ENCODE peak calls at places on chromosomes 11 and 22, in ten cellular contexts. U is PC-3, N is kidney, G is astrocyte, Q is HL-60, X is heart right ventricle, J is fibroblast of lung, K is body of pancreas, Z is tibial nerve, L is foreskin keratinocyte. C is an unnamed sample.

GRCh38 chr11:44939673-44940072 is 11.0 kb downstream of the TP53I11 start:
- DNase-seq in G (no peak), U (no peak), K (no peak), L (no peak), Q (peak), X (peak), J (no peak), Z (peak), N (no peak), C (peak)

GRCh38 chr11:6911946-6912345 is 8.9 kb upstream of the OR2D3 start:
- DNase-seq in X (no peak), K (peak), L (no peak), Q (no peak), U (peak), N (no peak), G (peak), J (peak), Z (no peak), C (no peak)

GRCh38 chr11:70804174-70804855 is 406.0 kb downstream of the CTTN start:
- DNase-seq in L (no peak), Q (no peak), J (no peak), K (no peak), X (no peak), Z (no peak), U (no peak), N (no peak), G (no peak), C (no peak)

GRCh38 chr22:50346415-50346945 is 3.4 kb downstream of the PPP6R2 start:
- DNase-seq in Q (no peak), N (peak), G (no peak), L (no peak), J (no peak), X (no peak), K (no peak), U (no peak), Z (no peak), C (no peak)

GRCh38 chr22:50046019-50046415 is 12.1 kb downstream of the TTLL8 start:
- DNase-seq in K (no peak), Z (no peak), U (no peak), Q (no peak), L (no peak), G (no peak), N (peak), X (no peak), J (no peak), C (no peak)

GRCh38 chr22:48097723-48098122 is 1335.3 kb downstream of the TBC1D22A start:
- DNase-seq in G (no peak), N (no peak), J (no peak), Z (no peak), U (no peak), X (no peak), L (no peak), K (no peak), Q (no peak), C (no peak)

GRCh38 chr22:46935506-46936377 is 173.3 kb downstream of the TBC1D22A start:
- DNase-seq in Q (no peak), X (no peak), U (peak), Z (no peak), K (no peak), L (no peak), J (no peak), G (no peak), N (peak), C (no peak)

GRCh38 chr11:41281131-41281742 is 178.2 kb downstream of the LRRC4C start:
- DNase-seq in Z (no peak), J (peak), G (peak), N (no peak), U (peak), K (no peak), L (no peak), Q (no peak), X (no peak), C (no peak)

GRCh38 chr11:31262761-31263160 is 106.8 kb downstream of the DCDC1 start:
- DNase-seq in J (peak), Q (no peak), L (no peak), G (no peak), Z (no peak), N (no peak), X (no peak), U (no peak), K (no peak), C (no peak)

GRCh38 chr11:113796663-113797259 is 17.2 kb downstream of the CLDN25 start:
- DNase-seq in L (no peak), J (peak), Q (peak), N (no peak), G (peak), Z (peak), U (peak), X (no peak), K (peak), C (no peak)

GRCh38 chr11:117818036-117818858 is 6.3 kb downstream of the FXYD2 start:
- DNase-seq in Z (no peak), Q (no peak), J (peak), G (peak), L (peak), K (peak), X (no peak), U (peak), N (peak), C (peak)

GRCh38 chr11:64101461-64101860 is 64.5 kb downstream of the MACROD1 start:
- DNase-seq in J (no peak), U (no peak), Z (peak), N (no peak), Q (no peak), K (no peak), X (no peak), L (no peak), G (no peak), C (no peak)

GRCh38 chr22:49853981-49854791 is 542 bp downstream of the ZBED4 start:
- DNase-seq in Z (no peak), N (peak), X (peak), Q (peak), U (peak), K (peak), J (peak), L (no peak), G (no peak), C (no peak)

GRCh38 chr11:10926801-10927200 is 68.9 kb upstream of the ZBED5 start:
- DNase-seq in U (peak), G (no peak), Q (no peak), Z (no peak), X (no peak), N (no peak), K (no peak), L (peak), J (no peak), C (no peak)

GRCh38 chr11:128480066-128480465 is 107.3 kb downstream of the ETS1 start:
- DNase-seq in L (no peak), G (no peak), K (no peak), Z (no peak), X (peak), J (no peak), U (no peak), Q (no peak), N (no peak), C (no peak)

GRCh38 chr11:127103586-127104388 is 103.2 kb upstream of the KIRREL3 start:
- DNase-seq in Q (no peak), Z (no peak), J (no peak), L (no peak), U (no peak), G (no peak), X (no peak), N (no peak), K (no peak), C (no peak)

GRCh38 chr11:93857413-93858185 is 7.2 kb upstream of the VSTM5 start:
- DNase-seq in K (no peak), L (no peak), Z (peak), J (peak), X (no peak), N (no peak), U (peak), Q (no peak), G (peak), C (no peak)

GRCh38 chr11:122893131-122893530 is 10.6 kb downstream of the JHY start:
- DNase-seq in L (peak), J (no peak), X (no peak), G (no peak), Z (no peak), U (no peak), Q (peak), K (no peak), N (peak), C (no peak)

GRCh38 chr11:112391086-112391485 is 130.4 kb upstream of the PLET1 start:
- DNase-seq in G (no peak), Z (no peak), N (no peak), U (no peak), X (no peak), Q (no peak), K (no peak), L (no peak), J (no peak), C (no peak)

GRCh38 chr11:129280027-129280811 is 88.1 kb upstream of the ARHGAP32 start:
- DNase-seq in X (no peak), G (peak), L (no peak), Q (no peak), K (no peak), Z (no peak), N (no peak), J (peak), U (peak), C (no peak)

GRCh38 chr22:31911565-31912401 is 32.6 kb upstream of the YWHAH start:
- DNase-seq in N (peak), L (no peak), J (no peak), K (no peak), Z (no peak), Q (no peak), U (no peak), G (no peak), X (no peak), C (no peak)

GRCh38 chr11:117983163-117983475 is 3.1 kb upstream of the IL10RA start:
- DNase-seq in J (no peak), G (no peak), L (no peak), N (no peak), X (no peak), U (no peak), K (no peak), Q (no peak), Z (no peak), C (no peak)

GRCh38 chr22:29343313-29343805 is 27.9 kb upstream of the RASL10A start:
- DNase-seq in G (peak), N (no peak), L (peak), U (peak), X (peak), Z (no peak), Q (no peak), K (peak), J (peak), C (peak)

GRCh38 chr22:46547179-46547882 is 9.9 kb upstream of the CELSR1 start:
- DNase-seq in N (peak), K (peak), L (peak), X (peak), J (peak), Q (no peak), Z (no peak), U (no peak), G (peak), C (peak)

GRCh38 chr11:127247261-127247660 is 246.7 kb upstream of the KIRREL3 start:
- DNase-seq in U (no peak), K (no peak), Q (no peak), X (no peak), L (no peak), J (no peak), N (no peak), Z (no peak), G (no peak), C (no peak)

GRCh38 chr22:36431977-36432376 is 44.2 kb upstream of the MYH9 start:
- DNase-seq in N (no peak), Q (no peak), L (no peak), X (no peak), U (no peak), G (no peak), K (no peak), J (no peak), Z (no peak), C (no peak)
- H3K27ac ChIP-seq in N (peak), Q (no peak), L (no peak), X (no peak), U (no peak), G (no peak), K (peak), J (no peak), Z (no peak), C (no peak)

GRCh38 chr11:2376751-2377451 is at the start of gene CD81:
- DNase-seq in L (no peak), Z (peak), G (no peak), K (peak), X (peak), Q (no peak), U (peak), N (peak), J (no peak), C (peak)
- TF ChIP-seq CTCF in L (no peak), Z (no peak), G (no peak), K (no peak), X (no peak), Q (no peak), U (no peak), N (no peak), J (no peak), C (no peak)

GRCh38 chr11:35187996-35188395 is 49.0 kb downstream of the CD44 start:
- DNase-seq in J (no peak), G (no peak), K (no peak), U (no peak), Z (no peak), N (no peak), L (no peak), X (no peak), Q (no peak), C (no peak)

GRCh38 chr11:35190804-35191348 is 51.9 kb downstream of the CD44 start:
- DNase-seq in Q (no peak), L (no peak), Z (no peak), U (no peak), J (peak), X (no peak), K (no peak), G (no peak), N (no peak), C (no peak)

GRCh38 chr11:35193767-35194166 is 54.8 kb downstream of the CD44 start:
- DNase-seq in Q (no peak), G (no peak), X (no peak), L (no peak), N (no peak), U (no peak), Z (no peak), J (no peak), K (no peak), C (no peak)

DNA sequence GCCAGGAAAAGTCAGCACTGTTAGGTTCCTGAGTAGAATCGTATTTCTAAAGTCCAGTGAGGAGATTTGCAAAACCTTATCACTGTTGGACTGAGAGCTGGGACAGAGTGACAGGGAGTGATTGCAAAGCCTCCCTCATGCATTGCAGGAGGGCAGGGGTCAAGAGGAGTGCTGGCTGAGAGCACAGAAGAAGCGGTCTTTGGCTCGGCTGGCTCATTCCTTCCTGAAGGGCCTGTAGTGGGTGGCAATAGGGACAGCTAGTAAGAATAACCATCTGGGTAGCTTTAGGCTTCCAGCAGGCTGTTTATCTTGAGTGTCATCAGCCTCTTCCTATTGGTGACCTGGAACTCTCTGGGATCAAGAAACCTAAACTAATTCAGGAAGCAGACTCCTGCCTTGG is 53.4 kb downstream of the CD44 start:
- DNase-seq in Q (no peak), G (no peak), N (peak), K (peak), Z (no peak), L (no peak), X (peak), U (no peak), J (peak), C (peak)
- H3K27ac ChIP-seq in Q (no peak), G (no peak), N (no peak), K (no peak), Z (peak), L (no peak), X (no peak), U (no peak), J (peak), C (no peak)

GRCh38 chr11:79705648-79706047 is 264.8 kb upstream of the TENM4 start:
- DNase-seq in Q (no peak), K (no peak), N (no peak), J (no peak), G (no peak), U (no peak), X (no peak), Z (no peak), L (no peak), C (no peak)

DNA sequence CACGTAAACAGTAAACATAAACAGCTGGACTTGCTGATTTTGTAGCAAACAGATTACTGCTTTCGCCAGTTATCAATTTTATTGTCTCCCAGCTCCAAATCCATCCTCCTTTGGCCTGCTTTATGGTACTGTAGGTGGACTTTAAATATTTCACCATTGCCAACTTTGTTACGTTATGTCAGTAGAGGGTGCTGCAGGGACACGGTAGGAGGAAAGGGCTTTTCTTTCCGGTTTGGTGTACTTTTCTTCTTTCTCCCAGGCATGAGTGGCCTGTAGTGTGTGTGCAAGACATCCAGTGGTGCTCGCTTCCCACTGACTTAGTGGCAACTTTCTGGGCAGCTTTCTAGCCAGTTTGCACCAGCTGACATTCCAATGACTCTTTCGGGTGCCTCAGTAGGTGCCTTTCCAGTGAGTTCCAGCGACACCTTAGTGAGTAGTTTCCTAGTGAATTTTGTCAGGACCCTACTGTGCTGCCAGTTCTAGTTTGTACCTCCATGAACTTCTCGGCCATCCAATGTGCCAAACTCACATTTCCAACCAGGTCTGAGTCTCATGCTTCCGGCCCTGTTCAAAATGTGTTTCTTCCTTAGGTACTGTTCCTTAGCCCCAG is 267.6 kb upstream of the TENM4 start:
- DNase-seq in Z (no peak), U (peak), N (no peak), K (no peak), Q (peak), J (peak), L (peak), X (no peak), G (peak), C (no peak)
- TF ChIP-seq CTCF in Z (no peak), U (peak), N (peak), K (no peak), Q (peak), J (peak), L (peak), X (no peak), G (peak), C (peak)

GRCh38 chr11:33935005-33935404 is 43.1 kb upstream of the LMO2 start:
- DNase-seq in L (no peak), Z (no peak), N (no peak), X (no peak), G (no peak), J (no peak), Q (no peak), U (no peak), K (no peak), C (no peak)
- H3K27ac ChIP-seq in L (no peak), Z (no peak), N (no peak), X (no peak), G (no peak), J (no peak), Q (no peak), U (no peak), K (no peak), C (no peak)

GRCh38 chr11:67289651-67290479 is 762 bp downstream of the ANKRD13D start:
- DNase-seq in Q (peak), N (peak), X (peak), J (no peak), G (no peak), Z (no peak), K (no peak), L (no peak), U (peak), C (peak)

GRCh38 chr11:67289226-67289650 is at the start of gene ANKRD13D:
- DNase-seq in X (no peak), U (no peak), Q (peak), J (no peak), Z (no peak), N (no peak), L (no peak), K (peak), G (no peak), C (no peak)

GRCh38 chr11:67288198-67288451 is 978 bp upstream of the ANKRD13D start:
- DNase-seq in U (no peak), J (no peak), Z (no peak), X (no peak), L (no peak), N (no peak), K (no peak), G (no peak), Q (no peak), C (no peak)

GRCh38 chr11:67287355-67288197 is 1.5 kb upstream of the ANKRD13D start:
- DNase-seq in X (no peak), Z (no peak), U (no peak), Q (peak), N (peak), J (no peak), L (no peak), G (no peak), K (no peak), C (peak)

GRCh38 chr11:67288452-67289225 is 464 bp upstream of the ANKRD13D start:
- DNase-seq in K (peak), Z (peak), J (peak), L (no peak), U (peak), X (peak), G (peak), Q (peak), N (peak), C (peak)
- TF ChIP-seq CTCF in K (no peak), Z (peak), J (peak), L (peak), U (peak), X (peak), G (no peak), Q (no peak), N (peak), C (peak)

GRCh38 chr22:22929381-22930221 is 42.0 kb downstream of the IGLL5 start:
- DNase-seq in L (no peak), U (no peak), G (no peak), Z (no peak), X (no peak), N (peak), J (no peak), K (no peak), Q (no peak), C (peak)

GRCh38 chr22:22931557-22932270 is 44.1 kb downstream of the IGLL5 start:
- DNase-seq in L (no peak), G (no peak), K (no peak), U (no peak), N (peak), Q (no peak), Z (no peak), X (no peak), J (no peak), C (no peak)

GRCh38 chr22:22932512-22932941 is 44.9 kb downstream of the IGLL5 start:
- DNase-seq in J (no peak), N (peak), Q (no peak), U (no peak), L (no peak), G (no peak), K (no peak), Z (no peak), X (no peak), C (peak)

GRCh38 chr22:22930222-22930497 is 42.5 kb downstream of the IGLL5 start:
- DNase-seq in X (no peak), K (no peak), N (no peak), J (no peak), Q (no peak), G (no peak), L (no peak), Z (no peak), U (no peak), C (peak)

GRCh38 chr22:22930571-22931556 is 43.2 kb downstream of the IGLL5 start:
- DNase-seq in L (no peak), U (no peak), Q (no peak), G (no peak), J (no peak), X (no peak), K (no peak), Z (no peak), N (peak), C (peak)
- H3K27ac ChIP-seq in L (no peak), U (no peak), Q (no peak), G (no peak), J (no peak), X (no peak), K (no peak), Z (no peak), N (no peak), C (no peak)

GRCh38 chr11:134030853-134031252 is 38.0 kb upstream of the JAM3 start:
- DNase-seq in K (no peak), L (no peak), U (no peak), N (no peak), J (no peak), Z (no peak), Q (no peak), X (no peak), G (no peak), C (no peak)
- TF ChIP-seq CTCF in K (no peak), L (peak), U (peak), N (no peak), J (peak), Z (no peak), Q (no peak), X (no peak), G (no peak), C (no peak)

DNA sequence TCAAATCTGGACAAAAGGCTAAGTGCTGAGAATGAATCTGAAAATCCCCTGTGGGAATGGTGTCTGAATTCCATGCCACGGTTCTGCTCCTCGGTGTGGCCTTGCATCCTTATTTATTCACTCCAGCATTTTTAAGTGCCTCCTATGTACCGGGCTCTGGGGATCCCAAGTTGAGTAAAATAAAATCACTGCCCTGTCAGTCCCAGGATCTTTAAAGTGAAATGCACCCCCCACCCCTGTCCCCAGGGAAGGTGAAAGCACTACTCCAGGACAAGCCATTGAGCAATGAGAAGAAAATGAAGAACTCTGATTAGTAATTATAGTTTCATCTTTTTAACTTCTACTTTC is 3.3 kb downstream of the LGR4 start:
- DNase-seq in K (no peak), J (no peak), Z (no peak), G (no peak), Q (no peak), L (no peak), N (no peak), U (no peak), X (no peak), C (no peak)
- H3K27ac ChIP-seq in K (peak), J (no peak), Z (peak), G (peak), Q (no peak), L (peak), N (peak), U (peak), X (peak), C (no peak)

C was measured in psoas muscle.